ENCODE peak calls at places on chromosome 11, in five cellular contexts. One of them, this sample, is unnamed.

GRCh38 chr11:74417860-74418508 is 19.8 kb upstream of the PGM2L1 start:
- DNase-seq in mesendoderm: no peak
- DNase-seq in NT2/D1: no peak
- DNase-seq in H9: no peak
- DNase-seq in esophagus squamous epithelium: no peak
- DNase-seq in this sample: no peak

GRCh38 chr11:88206746-88207145 is 31.5 kb upstream of the RAB38 start:
- DNase-seq in mesendoderm: peak; percentile 63
- DNase-seq in NT2/D1: no peak
- DNase-seq in H9: no peak
- DNase-seq in esophagus squamous epithelium: no peak
- DNase-seq in this sample: no peak

GRCh38 chr11:46445887-46446286 is 54.3 kb upstream of the CHRM4 start:
- DNase-seq in mesendoderm: no peak
- DNase-seq in NT2/D1: no peak
- DNase-seq in H9: no peak
- DNase-seq in esophagus squamous epithelium: no peak
- DNase-seq in this sample: no peak

GRCh38 chr11:99766816-99767215 is 746.1 kb downstream of the CNTN5 start:
- DNase-seq in mesendoderm: peak; percentile 7
- DNase-seq in NT2/D1: no peak
- DNase-seq in H9: no peak
- DNase-seq in esophagus squamous epithelium: no peak
- DNase-seq in this sample: no peak

GRCh38 chr11:8371516-8371884 is 107.8 kb upstream of the LMO1 start:
- DNase-seq in mesendoderm: no peak
- DNase-seq in NT2/D1: no peak
- DNase-seq in H9: no peak
- DNase-seq in esophagus squamous epithelium: no peak
- DNase-seq in this sample: no peak

GRCh38 chr11:41382927-41383326 is 76.5 kb downstream of the LRRC4C start:
- DNase-seq in mesendoderm: peak; percentile 52
- DNase-seq in NT2/D1: no peak
- DNase-seq in H9: no peak
- DNase-seq in esophagus squamous epithelium: no peak
- DNase-seq in this sample: no peak

GRCh38 chr11:22477312-22477711 is 139.1 kb downstream of the SLC17A6 start:
- DNase-seq in mesendoderm: no peak
- DNase-seq in NT2/D1: no peak
- DNase-seq in H9: no peak
- DNase-seq in esophagus squamous epithelium: no peak
- DNase-seq in this sample: no peak

GRCh38 chr11:112724194-112724790 is 236.9 kb upstream of the NCAM1 start:
- DNase-seq in mesendoderm: no peak
- DNase-seq in NT2/D1: no peak
- DNase-seq in H9: no peak
- DNase-seq in esophagus squamous epithelium: no peak
- DNase-seq in this sample: no peak

GRCh38 chr11:107157146-107157808 is 139.0 kb upstream of the GUCY1A2 start:
- DNase-seq in mesendoderm: peak; percentile 64
- DNase-seq in NT2/D1: peak; percentile 80
- DNase-seq in H9: no peak
- DNase-seq in esophagus squamous epithelium: no peak
- DNase-seq in this sample: peak; percentile 29

GRCh38 chr11:69925366-69926196 is 106.4 kb upstream of the FGF3 start:
- DNase-seq in mesendoderm: no peak
- DNase-seq in NT2/D1: no peak
- DNase-seq in H9: no peak
- DNase-seq in esophagus squamous epithelium: no peak
- DNase-seq in this sample: no peak

GRCh38 chr11:79413258-79413657 is 27.6 kb downstream of the TENM4 start:
- DNase-seq in mesendoderm: peak; percentile 75
- DNase-seq in NT2/D1: no peak
- DNase-seq in H9: peak; percentile 70
- DNase-seq in esophagus squamous epithelium: no peak
- DNase-seq in this sample: no peak

GRCh38 chr11:574632-575323 is 1.5 kb upstream of the PHRF1 start:
- DNase-seq in mesendoderm: no peak
- DNase-seq in NT2/D1: no peak
- DNase-seq in H9: no peak
- DNase-seq in esophagus squamous epithelium: no peak
- DNase-seq in this sample: no peak

GRCh38 chr11:112172362-112172994 is 2.8 kb upstream of the BCO2 start:
- DNase-seq in mesendoderm: no peak
- DNase-seq in NT2/D1: no peak
- DNase-seq in H9: no peak
- DNase-seq in esophagus squamous epithelium: no peak
- DNase-seq in this sample: no peak

DNA sequence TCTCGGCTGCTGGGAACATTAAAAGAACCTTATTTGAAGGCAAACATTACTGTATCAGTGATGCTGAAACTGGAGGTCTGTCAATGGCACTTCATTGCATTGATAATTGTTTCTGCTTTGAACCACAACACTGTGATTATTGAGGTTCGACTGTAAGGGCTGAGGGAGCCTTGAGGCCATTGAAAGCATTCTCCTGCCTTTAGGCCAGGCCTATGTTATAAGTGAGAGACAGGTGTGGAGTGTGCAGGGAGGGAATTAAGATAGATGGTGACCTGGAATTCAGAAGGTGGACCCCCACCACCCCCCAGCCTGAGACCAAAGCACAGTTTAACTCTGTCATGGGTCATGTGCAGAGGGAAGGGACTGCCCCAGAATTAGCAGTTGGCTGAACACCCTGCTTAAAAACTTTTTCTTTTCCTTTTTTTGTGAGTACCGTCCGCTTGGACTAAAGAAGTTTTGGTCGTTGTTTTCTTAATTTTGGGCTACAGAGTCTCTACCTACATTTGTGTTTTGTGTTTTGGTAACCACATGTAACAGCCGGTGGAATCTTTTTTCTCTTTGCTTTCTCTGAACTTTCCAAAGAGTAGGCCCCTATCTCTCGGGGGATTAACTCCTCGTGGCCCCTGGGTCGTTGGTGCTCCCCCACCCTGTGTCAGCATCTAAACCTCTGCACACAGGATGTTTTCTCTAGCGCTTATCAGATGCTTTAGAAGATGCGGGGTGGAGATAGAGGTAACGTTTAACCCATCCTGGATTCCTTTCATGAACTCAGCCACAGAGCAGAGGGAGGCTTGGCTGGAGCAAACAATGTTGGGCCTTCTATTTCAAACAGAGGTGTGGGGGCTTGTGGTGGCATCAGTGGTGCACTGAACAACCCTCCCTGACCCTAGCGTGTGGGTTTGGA is 43.7 kb downstream of the ZBTB16 start:
- DNase-seq in mesendoderm: no peak
- DNase-seq in NT2/D1: no peak
- DNase-seq in H9: no peak
- DNase-seq in esophagus squamous epithelium: no peak
- DNase-seq in this sample: no peak
- H3K4me1 ChIP-seq in mesendoderm: no peaks in the 10 kb centered on the region
- H3K4me1 ChIP-seq in NT2/D1: no peaks in the 10 kb centered on the region
- H3K4me1 ChIP-seq in H9: no peaks in the 10 kb centered on the region
- H3K4me1 ChIP-seq in esophagus squamous epithelium: peaks cover 11% of the 10 kb centered on the region
- H3K4me1 ChIP-seq in this sample: no peaks in the 10 kb centered on the region

DNA sequence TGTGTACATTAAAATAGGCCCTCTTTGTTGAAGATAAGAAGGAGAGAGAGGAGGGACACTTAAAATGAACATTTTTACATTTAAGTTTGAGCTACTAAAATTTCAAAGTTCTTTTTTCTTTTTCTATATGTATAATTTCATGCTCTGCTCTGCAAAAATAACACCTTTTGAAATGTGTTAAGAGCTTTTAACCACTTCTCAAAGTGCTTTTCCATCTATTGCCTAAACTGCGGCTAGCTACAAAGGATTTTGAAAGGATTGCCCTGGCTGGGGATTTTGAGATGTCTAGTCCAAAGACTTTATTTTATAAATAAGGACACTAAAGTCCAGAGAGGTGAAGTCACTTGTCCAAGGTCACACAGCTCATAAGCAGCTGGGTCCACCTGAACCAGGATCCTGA is 138.5 kb downstream of the CCDC81 start:
- DNase-seq in mesendoderm: no peak
- DNase-seq in NT2/D1: no peak
- DNase-seq in H9: no peak
- DNase-seq in esophagus squamous epithelium: no peak
- DNase-seq in this sample: no peak
- H3K4me1 ChIP-seq in mesendoderm: peaks cover 13% of the 10 kb centered on the region
- H3K4me1 ChIP-seq in NT2/D1: no peaks in the 10 kb centered on the region
- H3K4me1 ChIP-seq in H9: peaks cover 2% of the 10 kb centered on the region
- H3K4me1 ChIP-seq in esophagus squamous epithelium: peaks cover 4% of the 10 kb centered on the region
- H3K4me1 ChIP-seq in this sample: no peaks in the 10 kb centered on the region

GRCh38 chr11:65419773-65420481 is 2.7 kb upstream of the NEAT1 start:
- DNase-seq in mesendoderm: peak; percentile 65
- DNase-seq in NT2/D1: no peak
- DNase-seq in H9: peak; percentile 80
- DNase-seq in esophagus squamous epithelium: peak; percentile 65
- DNase-seq in this sample: no peak
- H3K4me1 ChIP-seq in mesendoderm: peaks cover 44% of the 10 kb centered on the region
- H3K4me1 ChIP-seq in NT2/D1: peaks cover 39% of the 10 kb centered on the region
- H3K4me1 ChIP-seq in H9: peaks cover 18% of the 10 kb centered on the region
- H3K4me1 ChIP-seq in esophagus squamous epithelium: peaks cover 44% of the 10 kb centered on the region
- H3K4me1 ChIP-seq in this sample: peaks cover 29% of the 10 kb centered on the region

GRCh38 chr11:43557553-43558031 is 122.9 kb upstream of the HSD17B12 start:
- DNase-seq in mesendoderm: peak; percentile 68
- DNase-seq in NT2/D1: no peak
- DNase-seq in H9: peak; percentile 53
- DNase-seq in esophagus squamous epithelium: no peak
- DNase-seq in this sample: no peak
- H3K4me1 ChIP-seq in mesendoderm: peaks cover 6% of the 10 kb centered on the region
- H3K4me1 ChIP-seq in NT2/D1: peaks cover 11% of the 10 kb centered on the region
- H3K4me1 ChIP-seq in H9: peaks cover 14% of the 10 kb centered on the region
- H3K4me1 ChIP-seq in esophagus squamous epithelium: no peaks in the 10 kb centered on the region
- H3K4me1 ChIP-seq in this sample: peaks cover 9% of the 10 kb centered on the region

GRCh38 chr11:128732471-128733277 is 38.8 kb downstream of the FLI1 start:
- DNase-seq in mesendoderm: no peak
- DNase-seq in NT2/D1: no peak
- DNase-seq in H9: no peak
- DNase-seq in esophagus squamous epithelium: no peak
- DNase-seq in this sample: no peak
- H3K4me1 ChIP-seq in mesendoderm: peaks cover 13% of the 10 kb centered on the region
- H3K4me1 ChIP-seq in NT2/D1: peaks cover 2% of the 10 kb centered on the region
- H3K4me1 ChIP-seq in H9: peaks cover 22% of the 10 kb centered on the region
- H3K4me1 ChIP-seq in esophagus squamous epithelium: peaks cover 31% of the 10 kb centered on the region
- H3K4me1 ChIP-seq in this sample: peaks cover 11% of the 10 kb centered on the region

GRCh38 chr11:34446389-34446788 is 7.7 kb downstream of the CAT start:
- DNase-seq in mesendoderm: no peak
- DNase-seq in NT2/D1: no peak
- DNase-seq in H9: no peak
- DNase-seq in esophagus squamous epithelium: no peak
- DNase-seq in this sample: no peak
- H3K4me1 ChIP-seq in mesendoderm: no peaks in the 10 kb centered on the region
- H3K4me1 ChIP-seq in NT2/D1: no peaks in the 10 kb centered on the region
- H3K4me1 ChIP-seq in H9: no peaks in the 10 kb centered on the region
- H3K4me1 ChIP-seq in esophagus squamous epithelium: peaks cover 11% of the 10 kb centered on the region
- H3K4me1 ChIP-seq in this sample: no peaks in the 10 kb centered on the region

DNA sequence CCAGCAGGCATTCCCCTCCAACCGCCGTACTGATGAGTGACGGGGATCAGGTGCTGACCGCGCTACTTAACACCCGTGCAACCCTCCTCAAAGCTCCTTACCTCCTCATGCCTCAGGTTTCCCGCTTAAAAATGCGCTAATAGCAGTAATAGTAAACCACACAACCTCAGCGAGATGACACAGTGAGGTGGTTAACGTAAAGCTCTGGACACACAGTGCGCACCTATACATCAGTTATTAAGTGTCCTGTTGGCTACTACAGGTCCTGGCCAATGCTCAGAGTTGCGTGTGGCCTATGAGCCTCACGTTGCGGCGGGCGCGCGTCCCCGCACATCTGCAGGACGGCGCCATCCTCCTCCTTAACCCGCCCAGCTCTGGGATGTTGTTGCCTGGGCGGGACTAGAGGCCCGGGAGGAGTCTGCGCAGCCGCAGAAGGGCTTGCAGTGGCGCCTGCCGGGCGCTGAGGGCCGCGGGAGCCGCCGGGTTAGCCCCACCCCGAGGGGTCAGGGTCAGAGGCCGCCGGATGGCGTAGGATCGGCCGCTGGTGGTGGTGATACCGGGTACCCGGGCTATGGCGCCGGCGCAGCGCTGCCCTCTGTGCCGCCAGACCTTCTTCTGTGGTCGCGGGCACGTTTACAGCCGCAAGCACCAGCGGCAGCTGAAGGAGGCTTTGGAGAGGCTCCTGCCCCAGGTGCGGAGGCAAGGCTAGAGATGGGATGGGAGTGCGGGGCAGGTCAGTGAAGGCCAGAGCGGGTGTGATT is at the start of gene CENATAC:
- DNase-seq in mesendoderm: peak; percentile 96
- DNase-seq in NT2/D1: peak; percentile 87
- DNase-seq in H9: peak; percentile 96
- DNase-seq in esophagus squamous epithelium: peak; percentile 51
- DNase-seq in this sample: peak; percentile 86
- H3K4me1 ChIP-seq in mesendoderm: peaks cover 2% of the 10 kb centered on the region
- H3K4me1 ChIP-seq in NT2/D1: peaks cover 6% of the 10 kb centered on the region
- H3K4me1 ChIP-seq in H9: no peaks in the 10 kb centered on the region
- H3K4me1 ChIP-seq in esophagus squamous epithelium: peaks cover 23% of the 10 kb centered on the region
- H3K4me1 ChIP-seq in this sample: no peaks in the 10 kb centered on the region

DNA sequence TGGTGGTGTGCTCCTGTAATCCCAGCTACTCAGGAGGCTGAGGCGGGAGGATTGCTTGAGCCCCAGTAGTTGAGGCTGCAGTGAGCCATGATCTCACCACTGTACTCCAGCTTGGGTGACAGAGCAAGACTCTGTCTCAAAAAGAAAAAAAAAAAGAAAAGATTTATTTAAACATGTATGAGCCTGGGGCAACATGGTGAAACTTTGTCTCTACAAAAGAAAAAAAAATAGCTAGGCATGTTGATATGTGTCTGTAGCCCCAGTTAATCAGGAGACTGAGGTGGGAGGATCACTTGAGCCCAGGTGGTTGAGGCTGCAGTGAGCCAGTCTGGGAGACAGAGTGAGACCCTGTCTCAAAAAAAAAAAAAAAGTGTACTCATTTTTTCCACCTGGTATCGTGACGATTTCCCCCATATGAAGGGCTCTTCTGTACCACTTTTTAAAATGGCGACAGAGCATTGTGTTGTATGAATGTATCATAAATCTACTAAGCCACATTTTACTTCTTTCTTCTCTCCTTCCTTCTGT is 16.4 kb upstream of the KCTD14 start:
- DNase-seq in mesendoderm: no peak
- DNase-seq in NT2/D1: no peak
- DNase-seq in H9: no peak
- DNase-seq in esophagus squamous epithelium: no peak
- DNase-seq in this sample: no peak
- H3K4me1 ChIP-seq in mesendoderm: no peaks in the 10 kb centered on the region
- H3K4me1 ChIP-seq in NT2/D1: no peaks in the 10 kb centered on the region
- H3K4me1 ChIP-seq in H9: no peaks in the 10 kb centered on the region
- H3K4me1 ChIP-seq in esophagus squamous epithelium: peaks cover 14% of the 10 kb centered on the region
- H3K4me1 ChIP-seq in this sample: no peaks in the 10 kb centered on the region

DNA sequence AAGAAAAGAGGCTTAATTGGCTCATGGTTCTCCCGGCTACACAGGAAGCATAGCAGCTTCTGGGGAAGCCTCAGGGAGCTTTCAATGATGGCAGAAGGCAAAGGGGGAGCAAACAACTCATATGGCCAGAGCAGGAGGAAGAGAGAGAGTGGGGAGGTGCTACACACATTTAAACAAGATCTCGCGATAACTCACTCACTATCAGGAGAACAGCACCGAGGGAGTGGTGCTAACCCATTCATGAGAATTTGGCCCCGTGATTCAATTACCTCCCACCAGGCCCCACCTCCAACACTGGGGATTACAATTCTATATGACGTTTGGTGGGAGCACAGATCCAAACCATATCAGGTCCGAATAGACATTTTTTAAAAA is 41.7 kb upstream of the APLNR start:
- DNase-seq in mesendoderm: peak; percentile 43
- DNase-seq in NT2/D1: no peak
- DNase-seq in H9: no peak
- DNase-seq in esophagus squamous epithelium: no peak
- DNase-seq in this sample: no peak
- H3K4me1 ChIP-seq in mesendoderm: peaks cover 2% of the 10 kb centered on the region
- H3K4me1 ChIP-seq in NT2/D1: no peaks in the 10 kb centered on the region
- H3K4me1 ChIP-seq in H9: peaks cover 2% of the 10 kb centered on the region
- H3K4me1 ChIP-seq in esophagus squamous epithelium: peaks cover 16% of the 10 kb centered on the region
- H3K4me1 ChIP-seq in this sample: no peaks in the 10 kb centered on the region